ENCODE peak calls at places on chromosomes 5 and 9, in five cellular contexts. R is H1, W is HepG2, B is K562, V is SK-N-SH. C is an unnamed sample.
A peak's percentile ranks its signal among the peaks of the same experiment; 100 is the strongest.

GRCh38 chr5:42583322-42583721 is 160.1 kb downstream of the GHR start:
- DNase-seq in R (no peak), W (peak; percentile 64), B (peak; percentile 79), V (peak; percentile 37), C (peak; percentile 42)

GRCh38 chr5:55226027-55226933 is 835 bp downstream of the MCIDAS start:
- DNase-seq in R (peak; percentile 60), W (peak; percentile 38), B (peak; percentile 89), V (peak; percentile 89), C (peak; percentile 71)

GRCh38 chr5:163190283-163190682 is 247.1 kb upstream of the CCNG1 start:
- DNase-seq in R (no peak), W (no peak), B (no peak), V (no peak), C (no peak)

GRCh38 chr5:127978738-127979300 is 104.7 kb upstream of the SLC12A2 start:
- DNase-seq in R (no peak), W (no peak), B (no peak), V (no peak), C (no peak)

GRCh38 chr9:114347675-114348074 is 18.0 kb downstream of the ORM2 start:
- DNase-seq in R (no peak), W (no peak), B (no peak), V (no peak), C (no peak)

GRCh38 chr9:14782652-14783051 is 60.1 kb upstream of the CER1 start:
- DNase-seq in R (no peak), W (no peak), B (no peak), V (no peak), C (no peak)

GRCh38 chr5:664994-665360 is 28.2 kb downstream of the TPPP start:
- DNase-seq in R (no peak), W (no peak), B (no peak), V (no peak), C (no peak)

GRCh38 chr5:8848362-8848761 is 697.5 kb downstream of the SEMA5A start:
- DNase-seq in R (no peak), W (no peak), B (no peak), V (no peak), C (no peak)

GRCh38 chr5:73902327-73903051 is 276.5 kb downstream of the ARHGEF28 start:
- DNase-seq in R (peak; percentile 21), W (peak; percentile 41), B (peak; percentile 37), V (peak; percentile 58), C (no peak)

GRCh38 chr5:13993926-13994325 is 49.4 kb upstream of the DNAH5 start:
- DNase-seq in R (no peak), W (no peak), B (no peak), V (no peak), C (no peak)

GRCh38 chr9:137660144-137660543 is 41.3 kb downstream of the EHMT1 start:
- DNase-seq in R (no peak), W (no peak), B (no peak), V (no peak), C (no peak)

GRCh38 chr9:97309260-97309659 is 1.8 kb downstream of the CCDC180 start:
- DNase-seq in R (no peak), W (no peak), B (no peak), V (no peak), C (no peak)
- TF ChIP-seq TAF1 in R (no peak), W (no peak), B (no peak), V (no peak), C (no peak)

GRCh38 chr5:84779206-84779605 is 394.5 kb upstream of the EDIL3 start:
- DNase-seq in R (no peak), W (no peak), B (no peak), V (no peak), C (no peak)
- TF ChIP-seq TAF1 in R (no peak), W (no peak), B (no peak), V (no peak), C (no peak)

GRCh38 chr5:60195083-60195482 is 301.6 kb upstream of the PDE4D start:
- DNase-seq in R (no peak), W (no peak), B (no peak), V (no peak), C (no peak)

GRCh38 chr5:60196382-60197113 is 303.0 kb upstream of the PDE4D start:
- DNase-seq in R (no peak), W (no peak), B (no peak), V (no peak), C (no peak)
- TF ChIP-seq TAF1 in R (no peak), W (no peak), B (no peak), V (no peak), C (no peak)

GRCh38 chr5:176440932-176441706 is 7.1 kb upstream of the FAF2 start:
- DNase-seq in R (no peak), W (peak; percentile 91), B (peak; percentile 39), V (no peak), C (no peak)
- TF ChIP-seq TAF1 in R (no peak), W (no peak), B (no peak), V (no peak), C (no peak)

GRCh38 chr9:94533155-94533554 is 21.7 kb upstream of the PCAT7 start:
- DNase-seq in R (no peak), W (peak; percentile 76), B (no peak), V (no peak), C (no peak)
- TF ChIP-seq TAF1 in R (no peak), W (no peak), B (no peak), V (no peak), C (no peak)

GRCh38 chr5:76111510-76112174 is 28.5 kb downstream of the SV2C start:
- DNase-seq in R (no peak), W (no peak), B (no peak), V (peak; percentile 21), C (no peak)
- TF ChIP-seq TAF1 in R (no peak), W (no peak), B (no peak), V (no peak), C (no peak)

DNA sequence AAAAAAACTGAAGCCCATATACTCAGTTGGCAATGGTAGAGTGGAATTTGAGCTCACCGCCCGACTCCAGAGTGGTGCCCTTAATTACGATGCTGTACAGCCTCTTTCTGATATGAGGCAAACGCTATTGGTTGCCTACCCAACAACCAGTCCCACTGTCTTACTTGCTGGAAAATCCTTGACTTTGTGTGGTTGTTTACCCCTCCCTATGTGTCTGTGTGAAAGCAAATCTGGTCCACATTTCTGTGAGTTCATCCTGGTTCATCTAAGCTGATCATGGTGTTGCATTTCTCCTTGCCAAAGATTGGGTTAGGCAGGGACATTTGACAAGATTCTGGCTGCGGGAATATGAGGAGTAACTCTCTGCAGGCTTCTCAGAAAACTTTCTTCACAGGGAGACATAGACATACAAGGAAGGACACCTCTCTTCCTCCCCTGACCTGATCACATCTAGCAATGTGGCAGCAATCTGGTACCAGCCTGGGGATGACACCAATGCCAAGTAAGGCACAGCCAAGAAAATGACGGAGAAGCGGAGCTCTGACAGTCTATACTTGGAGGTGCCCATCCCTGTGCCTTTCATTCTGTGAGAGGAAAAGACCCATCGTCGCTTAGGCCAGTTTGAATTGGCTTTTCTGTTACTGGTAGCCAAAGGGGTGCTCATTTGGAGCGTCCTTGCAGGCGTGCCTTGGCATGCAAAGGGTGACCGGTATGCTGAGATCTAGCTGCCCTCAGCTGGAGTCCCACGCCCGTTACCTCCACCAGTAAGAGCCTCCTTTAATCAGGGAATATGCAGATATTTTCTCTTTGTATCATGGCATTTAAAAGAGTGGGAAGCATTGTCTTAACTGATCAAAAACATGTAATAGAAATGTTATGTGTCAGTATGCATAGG is 124.3 kb downstream of the AOPEP start:
- DNase-seq in R (no peak), W (no peak), B (no peak), V (no peak), C (no peak)
- TF ChIP-seq TAF1 in R (no peak), W (no peak), B (no peak), V (no peak), C (no peak)

GRCh38 chr5:83653669-83654068 is 67.0 kb downstream of the HAPLN1 start:
- DNase-seq in R (no peak), W (no peak), B (no peak), V (no peak), C (no peak)
- TF ChIP-seq TAF1 in R (no peak), W (no peak), B (no peak), V (no peak), C (no peak)